ENCODE peak calls at places on chromosomes 11 and 22, in six cellular contexts. One of them, this sample, is unnamed.

GRCh38 chr11:46295312-46295995 is 18.0 kb downstream of the CREB3L1 start:
- DNase-seq in mesendoderm: peak; percentile 93
- DNase-seq in GM23338: peak; percentile 94
- DNase-seq in ACHN: peak; percentile 80
- DNase-seq in activated T-cell treated with anti-CD3 and anti-CD28 coated beads for 24 hours: peak; percentile 68
- DNase-seq in A172: peak; percentile 62
- DNase-seq in this sample: peak; percentile 92

GRCh38 chr22:49636214-49636613 is 191.5 kb downstream of the BRD1 start:
- DNase-seq in ACHN: no peak
- DNase-seq in activated T-cell treated with anti-CD3 and anti-CD28 coated beads for 24 hours: no peak
- DNase-seq in A172: no peak
- DNase-seq in GM23338: no peak
- DNase-seq in mesendoderm: no peak
- DNase-seq in this sample: no peak

GRCh38 chr11:15055620-15056356 is 17.6 kb upstream of the CALCB start:
- DNase-seq in GM23338: no peak
- DNase-seq in mesendoderm: no peak
- DNase-seq in activated T-cell treated with anti-CD3 and anti-CD28 coated beads for 24 hours: no peak
- DNase-seq in A172: no peak
- DNase-seq in ACHN: peak; percentile 65
- DNase-seq in this sample: no peak

GRCh38 chr22:49380095-49380827 is 447.4 kb downstream of the BRD1 start:
- DNase-seq in ACHN: no peak
- DNase-seq in GM23338: no peak
- DNase-seq in A172: no peak
- DNase-seq in mesendoderm: no peak
- DNase-seq in activated T-cell treated with anti-CD3 and anti-CD28 coated beads for 24 hours: no peak
- DNase-seq in this sample: no peak

GRCh38 chr11:8810331-8811301 is 100.4 kb upstream of the AKIP1 start:
- DNase-seq in GM23338: peak; percentile 89
- DNase-seq in A172: peak; percentile 77
- DNase-seq in ACHN: peak; percentile 70
- DNase-seq in activated T-cell treated with anti-CD3 and anti-CD28 coated beads for 24 hours: no peak
- DNase-seq in mesendoderm: peak; percentile 94
- DNase-seq in this sample: peak; percentile 37

GRCh38 chr11:128929991-128930390 is 12.7 kb downstream of the TP53AIP1 start:
- DNase-seq in ACHN: no peak
- DNase-seq in activated T-cell treated with anti-CD3 and anti-CD28 coated beads for 24 hours: no peak
- DNase-seq in mesendoderm: peak; percentile 37
- DNase-seq in A172: no peak
- DNase-seq in GM23338: no peak
- DNase-seq in this sample: no peak

GRCh38 chr11:26761382-26761781 is 39.5 kb upstream of the SLC5A12 start:
- DNase-seq in ACHN: no peak
- DNase-seq in GM23338: no peak
- DNase-seq in A172: no peak
- DNase-seq in mesendoderm: peak; percentile 62
- DNase-seq in activated T-cell treated with anti-CD3 and anti-CD28 coated beads for 24 hours: no peak
- DNase-seq in this sample: no peak

GRCh38 chr11:65316979-65317786 is 2.5 kb downstream of the CDC42EP2 start:
- DNase-seq in GM23338: peak; percentile 80
- DNase-seq in ACHN: no peak
- DNase-seq in mesendoderm: peak; percentile 60
- DNase-seq in activated T-cell treated with anti-CD3 and anti-CD28 coated beads for 24 hours: no peak
- DNase-seq in A172: peak; percentile 92
- DNase-seq in this sample: no peak

GRCh38 chr11:2376751-2377451 is at the start of gene CD81:
- DNase-seq in mesendoderm: no peak
- DNase-seq in GM23338: no peak
- DNase-seq in A172: no peak
- DNase-seq in activated T-cell treated with anti-CD3 and anti-CD28 coated beads for 24 hours: peak; percentile 53
- DNase-seq in ACHN: peak; percentile 25
- DNase-seq in this sample: peak; percentile 87

GRCh38 chr11:126284829-126285228 is 1.9 kb downstream of the TIRAP start:
- DNase-seq in ACHN: peak; percentile 78
- DNase-seq in mesendoderm: no peak
- DNase-seq in A172: peak; percentile 88
- DNase-seq in GM23338: no peak
- DNase-seq in activated T-cell treated with anti-CD3 and anti-CD28 coated beads for 24 hours: peak; percentile 83
- DNase-seq in this sample: peak; percentile 37

GRCh38 chr11:34793666-34794065 is 122.5 kb downstream of the APIP start:
- DNase-seq in ACHN: no peak
- DNase-seq in mesendoderm: no peak
- DNase-seq in A172: no peak
- DNase-seq in GM23338: no peak
- DNase-seq in activated T-cell treated with anti-CD3 and anti-CD28 coated beads for 24 hours: no peak
- DNase-seq in this sample: no peak

GRCh38 chr11:129965248-129965647 is 37.4 kb downstream of the PRDM10 start:
- DNase-seq in ACHN: no peak
- DNase-seq in mesendoderm: no peak
- DNase-seq in A172: no peak
- DNase-seq in GM23338: peak; percentile 23
- DNase-seq in activated T-cell treated with anti-CD3 and anti-CD28 coated beads for 24 hours: no peak
- DNase-seq in this sample: no peak

GRCh38 chr11:119375629-119376196 is 5.8 kb downstream of the USP2 start:
- DNase-seq in GM23338: peak; percentile 48
- DNase-seq in mesendoderm: peak; percentile 68
- DNase-seq in A172: no peak
- DNase-seq in activated T-cell treated with anti-CD3 and anti-CD28 coated beads for 24 hours: no peak
- DNase-seq in ACHN: no peak
- DNase-seq in this sample: no peak

GRCh38 chr11:42524534-42525227 is 787.1 kb upstream of the API5 start:
- DNase-seq in GM23338: peak; percentile 82
- DNase-seq in A172: peak; percentile 18
- DNase-seq in ACHN: peak; percentile 50
- DNase-seq in mesendoderm: peak; percentile 84
- DNase-seq in activated T-cell treated with anti-CD3 and anti-CD28 coated beads for 24 hours: no peak
- DNase-seq in this sample: peak; percentile 8

GRCh38 chr11:58498464-58498863 is 9.4 kb downstream of the OR5B21 start:
- DNase-seq in ACHN: no peak
- DNase-seq in mesendoderm: no peak
- DNase-seq in A172: no peak
- DNase-seq in activated T-cell treated with anti-CD3 and anti-CD28 coated beads for 24 hours: no peak
- DNase-seq in GM23338: no peak
- DNase-seq in this sample: no peak

GRCh38 chr22:19641254-19641982 is 72.9 kb upstream of the SEPTIN5 start:
- DNase-seq in GM23338: peak; percentile 91
- DNase-seq in mesendoderm: peak; percentile 80
- DNase-seq in activated T-cell treated with anti-CD3 and anti-CD28 coated beads for 24 hours: no peak
- DNase-seq in ACHN: no peak
- DNase-seq in A172: no peak
- DNase-seq in this sample: no peak

GRCh38 chr22:47340851-47341436 is 578.5 kb downstream of the TBC1D22A start:
- DNase-seq in mesendoderm: no peak
- DNase-seq in GM23338: no peak
- DNase-seq in activated T-cell treated with anti-CD3 and anti-CD28 coated beads for 24 hours: no peak
- DNase-seq in ACHN: no peak
- DNase-seq in A172: peak; percentile 14
- DNase-seq in this sample: no peak

GRCh38 chr11:75797796-75798195 is 17.2 kb upstream of the UVRAG start:
- DNase-seq in A172: no peak
- DNase-seq in mesendoderm: no peak
- DNase-seq in ACHN: no peak
- DNase-seq in GM23338: no peak
- DNase-seq in activated T-cell treated with anti-CD3 and anti-CD28 coated beads for 24 hours: no peak
- DNase-seq in this sample: no peak

GRCh38 chr11:44575288-44575672 is 9.8 kb downstream of the CD82 start:
- DNase-seq in GM23338: no peak
- DNase-seq in A172: peak; percentile 76
- DNase-seq in ACHN: no peak
- DNase-seq in mesendoderm: no peak
- DNase-seq in activated T-cell treated with anti-CD3 and anti-CD28 coated beads for 24 hours: no peak
- DNase-seq in this sample: no peak

This sample was measured in GM12891.